ENCODE peak calls at places on chromosomes 16 and 17, in ten cellular contexts. P is psoas muscle; F is MCF 10A; A is iPS-NIHi11; O is stimulated activated CD4-positive, alpha-beta T cell treated with anti-CD3 and anti-CD28 coated beads, Interleukin-15, amount 100 ng/mL, for 1 hour; D is CD8-positive, alpha-beta T cell; H is GM03348; M is left lung; C is Right ventricle myocardium superior; B is activated CD4-positive, alpha-beta memory T cell treated with anti-CD3 and anti-CD28 coated beads for 36 hours. N is an unnamed sample.

GRCh38 chr16:81994485-81994884 is 16.8 kb downstream of the SDR42E1 start:
- DNase-seq in O (no peak), A (peak), P (no peak), B (no peak), D (no peak), H (no peak), F (peak), M (no peak), C (no peak), N (no peak)

GRCh38 chr17:19363460-19364035 is 1.0 kb upstream of the B9D1 start:
- DNase-seq in M (no peak), F (no peak), C (peak), P (no peak), A (no peak), H (no peak), B (no peak), O (no peak), D (no peak), N (no peak)

GRCh38 chr17:80647746-80648145 is 103.1 kb downstream of the RPTOR start:
- DNase-seq in A (no peak), B (peak), D (no peak), O (no peak), P (no peak), M (no peak), F (peak), C (no peak), H (peak), N (no peak)

GRCh38 chr17:78427140-78427539 is 48.7 kb downstream of the PGS1 start:
- DNase-seq in C (no peak), P (no peak), O (no peak), H (no peak), D (no peak), F (no peak), A (no peak), B (no peak), M (no peak), N (no peak)

GRCh38 chr16:10514369-10515055 is 65.9 kb downstream of the EMP2 start:
- DNase-seq in C (no peak), A (peak), B (peak), D (peak), O (no peak), M (no peak), P (no peak), F (peak), H (peak), N (peak)

GRCh38 chr17:62671553-62671952 is 44.1 kb downstream of the MRC2 start:
- DNase-seq in B (no peak), A (no peak), O (no peak), M (no peak), D (no peak), H (no peak), C (no peak), F (peak), P (no peak), N (no peak)

GRCh38 chr17:34797724-34798123 is 163.5 kb downstream of the CCT6B start:
- DNase-seq in P (no peak), M (no peak), B (peak), O (no peak), C (no peak), A (peak), F (no peak), D (peak), H (peak), N (no peak)

GRCh38 chr17:19904412-19904811 is 36.7 kb upstream of the ULK2 start:
- DNase-seq in F (peak), C (no peak), P (no peak), H (peak), O (no peak), D (no peak), A (no peak), M (no peak), B (no peak), N (no peak)

GRCh38 chr16:6482861-6483530 is 849.6 kb upstream of the RBFOX1 start:
- DNase-seq in D (no peak), M (peak), P (no peak), O (no peak), H (no peak), B (no peak), C (no peak), A (peak), F (no peak), N (no peak)

GRCh38 chr16:65598626-65599025 is 476.8 kb upstream of the CDH11 start:
- DNase-seq in C (no peak), A (no peak), B (no peak), O (no peak), F (no peak), P (no peak), D (no peak), M (no peak), H (no peak), N (no peak)